ENCODE peak calls at places on chromosomes 7 and 10, in eight cellular contexts. C is SK-N-SH, P is A549, N is IMR-90, L is HepG2, K is H1, I is K562, X is GM12878. V is an unnamed sample.

GRCh38 chr7:103148994-103149807 is at the start of gene NAPEPLD:
- DNase-seq in X (peak; percentile 53), I (peak; percentile 94), K (peak; percentile 82), N (peak; percentile 83), C (peak; percentile 97), L (peak; percentile 72), P (peak; percentile 89), V (peak; percentile 62)

GRCh38 chr7:33357846-33358245 is 228.5 kb downstream of the BBS9 start:
- DNase-seq in N (no peak), C (no peak), L (no peak), X (no peak), K (no peak), P (no peak), I (no peak), V (no peak)

GRCh38 chr10:10120671-10121070 is 897.0 kb upstream of the CELF2 start:
- DNase-seq in C (no peak), P (no peak), I (no peak), N (no peak), K (no peak), X (no peak), L (no peak), V (no peak)

GRCh38 chr10:65032867-65033769 is 1511.9 kb downstream of the REEP3 start:
- DNase-seq in L (peak; percentile 59), K (no peak), N (no peak), X (no peak), C (no peak), I (no peak), P (no peak), V (no peak)

GRCh38 chr7:134472572-134473242 is 13.8 kb upstream of the AKR1B1 start:
- DNase-seq in X (no peak), P (no peak), K (no peak), C (no peak), N (no peak), L (peak; percentile 13), I (no peak), V (no peak)

GRCh38 chr7:130417215-130417614 is 23.6 kb downstream of the CEP41 start:
- DNase-seq in N (no peak), X (no peak), I (no peak), L (no peak), K (no peak), C (no peak), P (no peak), V (no peak)

GRCh38 chr10:16779375-16779774 is 37.8 kb downstream of the RSU1 start:
- DNase-seq in N (no peak), I (no peak), C (no peak), X (no peak), K (no peak), P (no peak), L (no peak), V (no peak)

GRCh38 chr7:1291846-1292765 is 59.4 kb downstream of the UNCX start:
- DNase-seq in C (no peak), L (no peak), I (no peak), X (no peak), N (no peak), P (no peak), K (no peak), V (no peak)

GRCh38 chr7:115805458-115805857 is 225.1 kb downstream of the TFEC start:
- DNase-seq in P (no peak), C (no peak), N (peak; percentile 8), X (no peak), L (no peak), I (no peak), K (no peak), V (no peak)
- TF ChIP-seq RAD21 in P (no peak), C (no peak), N (no peak), X (no peak), L (no peak), I (no peak), K (no peak), V (no peak)

GRCh38 chr7:71633571-71634008 is 501.6 kb downstream of the GALNT17 start:
- DNase-seq in K (no peak), C (no peak), P (peak; percentile 47), N (peak; percentile 3), L (peak; percentile 48), I (no peak), X (no peak), V (no peak)
- TF ChIP-seq RAD21 in K (no peak), C (no peak), P (no peak), N (no peak), L (no peak), I (no peak), X (no peak), V (no peak)

DNA sequence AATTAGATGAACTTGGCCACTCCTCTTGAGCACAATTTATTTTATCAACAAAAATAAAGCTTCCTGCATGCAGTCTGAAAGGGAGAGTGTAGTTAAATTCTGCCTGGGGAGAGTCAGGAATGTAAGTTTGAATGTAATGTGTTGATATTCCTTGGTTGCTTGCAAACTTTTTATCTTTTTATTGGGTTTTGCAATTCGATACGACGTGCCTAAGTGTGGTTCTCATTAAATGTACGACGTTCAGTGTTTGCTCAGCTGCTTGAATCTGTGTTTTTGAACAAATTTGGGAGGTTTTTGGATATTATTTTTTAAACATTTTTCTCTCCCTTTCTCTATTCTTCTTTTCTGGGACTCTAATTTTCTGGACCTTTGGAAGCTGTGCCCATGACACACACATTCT is 839.9 kb downstream of the CCSER2 start:
- DNase-seq in P (no peak), K (no peak), I (no peak), X (no peak), C (no peak), L (no peak), N (no peak), V (no peak)
- TF ChIP-seq RAD21 in P (no peak), K (no peak), I (no peak), X (no peak), C (no peak), L (no peak), N (no peak), V (no peak)

GRCh38 chr10:2079603-2080078 is 342.3 kb upstream of the ADARB2 start:
- DNase-seq in K (no peak), X (peak; percentile 34), C (no peak), P (no peak), I (no peak), L (peak; percentile 64), N (no peak), V (no peak)

GRCh38 chr10:2083591-2083990 is 346.3 kb upstream of the ADARB2 start:
- DNase-seq in I (no peak), N (no peak), L (no peak), P (no peak), C (no peak), X (no peak), K (no peak), V (no peak)

GRCh38 chr10:2076528-2076927 is 339.2 kb upstream of the ADARB2 start:
- DNase-seq in I (no peak), N (no peak), K (no peak), P (no peak), C (no peak), L (no peak), X (no peak), V (no peak)

GRCh38 chr10:2077231-2077630 is 339.9 kb upstream of the ADARB2 start:
- DNase-seq in X (no peak), P (no peak), L (no peak), C (no peak), K (no peak), I (no peak), N (no peak), V (no peak)

GRCh38 chr10:2081501-2081900 is 344.2 kb upstream of the ADARB2 start:
- DNase-seq in C (no peak), I (no peak), P (peak; percentile 1), N (no peak), L (no peak), X (peak; percentile 19), K (peak; percentile 57), V (no peak)
- TF ChIP-seq RAD21 in C (no peak), I (no peak), P (no peak), N (no peak), L (no peak), X (peak; percentile 9), K (peak; percentile 91), V (no peak)

GRCh38 chr10:121216721-121217181 is 365.6 kb downstream of the WDR11 start:
- DNase-seq in C (peak; percentile 19), L (no peak), X (no peak), N (no peak), I (no peak), K (no peak), P (no peak), V (no peak)
- TF ChIP-seq RAD21 in C (no peak), L (no peak), X (no peak), N (no peak), I (no peak), K (no peak), P (no peak), V (no peak)

DNA sequence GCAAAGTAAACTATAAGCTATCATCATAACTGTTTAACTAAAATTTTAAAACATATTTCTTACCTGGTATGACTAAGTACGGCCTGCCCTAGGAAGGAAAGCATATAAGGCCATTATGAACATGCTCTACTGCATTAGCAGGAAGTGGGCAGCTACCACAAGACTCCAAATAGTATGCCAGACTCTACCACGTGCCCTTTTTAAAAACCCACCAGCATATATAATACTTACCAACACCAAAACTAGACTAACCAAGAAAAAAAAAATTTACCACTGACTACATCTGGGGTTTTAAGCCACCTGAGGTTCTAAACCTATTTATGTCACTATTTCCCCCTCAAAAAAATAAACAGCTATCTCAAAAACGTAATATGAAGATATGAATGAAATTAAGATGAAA is 30.1 kb downstream of the NUDCD3 start:
- DNase-seq in N (no peak), C (no peak), I (no peak), X (peak; percentile 93), K (no peak), P (no peak), L (no peak), V (no peak)
- TF ChIP-seq RAD21 in N (no peak), C (no peak), I (no peak), X (no peak), K (no peak), P (no peak), L (no peak), V (no peak)

GRCh38 chr7:26860361-26860760 is 4.0 kb downstream of the SKAP2 start:
- DNase-seq in X (no peak), C (no peak), I (no peak), L (peak; percentile 42), N (no peak), K (no peak), P (peak; percentile 71), V (peak; percentile 51)
- TF ChIP-seq RAD21 in X (peak; percentile 23), C (no peak), I (peak; percentile 15), L (peak; percentile 20), N (no peak), K (peak; percentile 77), P (peak; percentile 80), V (peak; percentile 96)